ENCODE peak calls at places on chromosome 1, in eight cellular contexts. J is substantia nigra; Z is ACHN; K is NCI-H1092; H is hepatocyte; O is activated T-cell treated with anti-CD3 and anti-CD28 coated beads, Interleukin-2, amount 50 U/mL, for 72 hours; W is type B pancreatic cell; B is foreskin fibroblast. I is an unnamed sample.

GRCh38 chr1:236687273-236687672 is 974 bp downstream of the ACTN2 start:
- DNase-seq in J (no peak), Z (no peak), K (no peak), H (no peak), O (no peak), W (no peak), B (no peak), I (no peak)

GRCh38 chr1:8880068-8880676 is 1.7 kb upstream of the ENO1 start:
- DNase-seq in J (no peak), Z (peak), K (no peak), H (peak), O (peak), W (no peak), B (peak), I (peak)

GRCh38 chr1:161954466-161954865 is 69.2 kb downstream of the OLFML2B start:
- DNase-seq in J (no peak), Z (no peak), K (no peak), H (no peak), O (no peak), W (no peak), B (peak), I (no peak)

GRCh38 chr1:214392246-214392645 is 111.3 kb downstream of the SMYD2 start:
- DNase-seq in J (no peak), Z (no peak), K (no peak), H (no peak), O (no peak), W (no peak), B (peak), I (no peak)

GRCh38 chr1:213162862-213163261 is 111.8 kb downstream of the RPS6KC1 start:
- DNase-seq in J (no peak), Z (no peak), K (no peak), H (no peak), O (no peak), W (no peak), B (no peak), I (no peak)

GRCh38 chr1:93658188-93658587 is 23.4 kb downstream of the BCAR3 start:
- DNase-seq in J (no peak), Z (no peak), K (no peak), H (no peak), O (no peak), W (no peak), B (peak), I (no peak)

GRCh38 chr1:157240495-157241184 is 102.4 kb upstream of the ETV3 start:
- DNase-seq in J (no peak), Z (no peak), K (no peak), H (peak), O (no peak), W (no peak), B (no peak), I (peak)

GRCh38 chr1:117895482-117896114 is 33.8 kb downstream of the GDAP2 start:
- DNase-seq in J (no peak), Z (peak), K (peak), H (peak), O (peak), W (no peak), B (peak), I (peak)

GRCh38 chr1:149849246-149849946 is 50.0 kb upstream of the BOLA1 start:
- DNase-seq in J (no peak), Z (no peak), K (no peak), H (no peak), O (no peak), W (no peak), B (peak), I (peak)

GRCh38 chr1:63448741-63449140 is 74.3 kb downstream of the ITGB3BP start:
- DNase-seq in J (no peak), Z (no peak), K (no peak), H (no peak), O (no peak), W (no peak), B (peak), I (no peak)

GRCh38 chr1:247357062-247357780 is 25.6 kb upstream of the ZNF496 start:
- DNase-seq in J (no peak), Z (no peak), K (no peak), H (peak), O (no peak), W (no peak), B (peak), I (no peak)

GRCh38 chr1:77459881-77460280 is 178.1 kb downstream of the AK5 start:
- DNase-seq in J (no peak), Z (no peak), K (no peak), H (no peak), O (no peak), W (no peak), B (peak), I (no peak)

GRCh38 chr1:225343618-225344017 is 84.2 kb downstream of the LBR start:
- DNase-seq in J (no peak), Z (peak), K (no peak), H (no peak), O (no peak), W (no peak), B (peak), I (peak)

GRCh38 chr1:59294423-59294822 is 2.5 kb upstream of the FGGY start:
- DNase-seq in J (no peak), Z (no peak), K (no peak), H (no peak), O (no peak), W (no peak), B (no peak), I (no peak)

GRCh38 chr1:60998786-60999185 is 83.6 kb upstream of the NFIA start:
- DNase-seq in J (no peak), Z (no peak), K (no peak), H (no peak), O (no peak), W (no peak), B (no peak), I (no peak)

GRCh38 chr1:204192589-204193352 is 3.5 kb downstream of the KISS1 start:
- DNase-seq in J (no peak), Z (no peak), K (no peak), H (no peak), O (no peak), W (no peak), B (no peak), I (no peak)

GRCh38 chr1:930633-931138 is 7.0 kb downstream of the SAMD11 start:
- DNase-seq in J (no peak), Z (no peak), K (no peak), H (no peak), O (no peak), W (no peak), B (no peak), I (no peak)

I was measured in HT-29.